ENCODE peak calls at places on chromosomes 4 and X, in ten cellular contexts. X, G, O, K, A, H, E, V, I and Z are unnamed samples.

GRCh38 chr4:48931459-48931858 is 24.9 kb upstream of the OCIAD2 start:
- DNase-seq in K (no peak), I (no peak), A (no peak), O (no peak), G (no peak), V (no peak), H (no peak), X (no peak), E (no peak), Z (no peak)

GRCh38 chr4:2859514-2859913 is 15.9 kb downstream of the ADD1 start:
- DNase-seq in K (no peak), G (no peak), I (no peak), V (no peak), O (no peak), H (no peak), X (no peak), A (no peak), E (no peak), Z (no peak)

GRCh38 chrX:64885850-64886249 is 90.4 kb downstream of the ZC4H2 start:
- DNase-seq in V (no peak), O (no peak), A (no peak), K (peak), X (peak), E (no peak), G (no peak), I (no peak), H (no peak), Z (no peak)

GRCh38 chr4:110977554-110977953 is 354.7 kb upstream of the PITX2 start:
- DNase-seq in A (no peak), G (no peak), X (no peak), V (no peak), K (no peak), H (no peak), I (no peak), E (no peak), O (no peak), Z (no peak)

GRCh38 chrX:122770581-122770980 is 413.5 kb upstream of the GRIA3 start:
- DNase-seq in X (no peak), A (no peak), H (no peak), G (no peak), E (no peak), I (no peak), V (no peak), K (no peak), O (peak), Z (no peak)

GRCh38 chrX:21996872-21997271 is 35.3 kb upstream of the PHEX start:
- DNase-seq in H (no peak), K (no peak), X (no peak), E (no peak), G (no peak), A (no peak), I (no peak), O (no peak), V (no peak), Z (no peak)

GRCh38 chrX:77953708-77954107 is 15.7 kb downstream of the PGAM4 start:
- DNase-seq in G (no peak), O (no peak), E (no peak), H (no peak), A (no peak), K (no peak), I (no peak), X (no peak), V (no peak), Z (no peak)

GRCh38 chr4:8144359-8144758 is 14.3 kb downstream of the ABLIM2 start:
- DNase-seq in V (no peak), K (no peak), H (no peak), A (no peak), O (no peak), E (no peak), I (no peak), G (no peak), X (no peak), Z (no peak)

GRCh38 chrX:134736351-134736750 is 78.1 kb upstream of the PLAC1 start:
- DNase-seq in O (no peak), X (no peak), I (no peak), A (no peak), V (no peak), E (no peak), G (no peak), K (no peak), H (no peak), Z (no peak)

GRCh38 chr4:5921578-5921977 is 28.7 kb upstream of the CRMP1 start:
- DNase-seq in K (no peak), G (no peak), O (no peak), E (no peak), V (no peak), H (no peak), I (no peak), X (no peak), A (no peak), Z (no peak)

GRCh38 chrX:78652971-78653822 is 5.9 kb downstream of the RTL3 start:
- DNase-seq in V (no peak), A (no peak), E (no peak), X (no peak), K (peak), I (no peak), O (peak), H (no peak), G (peak), Z (peak)

GRCh38 chrX:50691820-50692219 is 122.2 kb downstream of the SHROOM4 start:
- DNase-seq in I (no peak), X (peak), E (no peak), O (peak), V (peak), H (no peak), K (peak), A (peak), G (peak), Z (no peak)

GRCh38 chr4:174999407-174999806 is 81.2 kb downstream of the ADAM29 start:
- DNase-seq in A (no peak), I (no peak), H (no peak), K (no peak), O (no peak), E (no peak), G (no peak), V (no peak), X (no peak), Z (peak)

GRCh38 chrX:150361070-150361776 is 1.9 kb upstream of the MAMLD1 start:
- DNase-seq in K (no peak), V (no peak), E (no peak), I (peak), X (no peak), H (no peak), A (no peak), G (no peak), O (no peak), Z (no peak)

GRCh38 chrX:49276671-49277519 is 7.3 kb downstream of the PPP1R3F start:
- DNase-seq in V (no peak), K (no peak), O (no peak), H (peak), G (no peak), I (peak), E (no peak), A (no peak), X (no peak), Z (no peak)

GRCh38 chrX:18410038-18410437 is 15.4 kb upstream of the CDKL5 start:
- DNase-seq in G (no peak), K (peak), V (no peak), O (peak), A (no peak), H (no peak), E (no peak), X (peak), I (no peak), Z (no peak)

GRCh38 chr4:109990307-109991257 is 77.9 kb downstream of the EGF start:
- DNase-seq in E (no peak), I (no peak), X (no peak), V (no peak), K (peak), G (peak), H (no peak), A (no peak), O (no peak), Z (no peak)

GRCh38 chr4:2397596-2398379 is 20.7 kb downstream of the ZFYVE28 start:
- DNase-seq in V (no peak), G (no peak), E (no peak), O (no peak), I (no peak), H (no peak), A (no peak), X (no peak), K (no peak), Z (no peak)

GRCh38 chr4:133637161-133637560 is 488.1 kb downstream of the PCDH10 start:
- DNase-seq in V (no peak), A (no peak), I (no peak), G (no peak), H (no peak), O (no peak), X (no peak), K (no peak), E (no peak), Z (no peak)

GRCh38 chr4:24395937-24396336 is 188.4 kb downstream of the DHX15 start:
- DNase-seq in O (no peak), H (no peak), A (no peak), K (no peak), E (no peak), X (no peak), G (no peak), V (no peak), I (no peak), Z (no peak)

GRCh38 chrX:71214604-71215334 is 8.3 kb upstream of the GJB1 start:
- DNase-seq in A (no peak), K (no peak), I (no peak), H (no peak), X (no peak), O (no peak), E (no peak), G (no peak), V (no peak), Z (no peak)